ENCODE peak calls at places on chromosomes 12 and 14, in ten cellular contexts. One of them, this sample, is unnamed.

GRCh38 chr14:59254911-59255545 is 66.6 kb downstream of the DAAM1 start:
- DNase-seq in NCI-H2107: no peak
- DNase-seq in heart left ventricle: peak
- DNase-seq in stimulated activated CD8-positive, alpha-beta memory T cell treated with anti-CD3 and anti-CD28 coated beads, Interleukin-15, amount 100 ng/mL, for 48 hours: no peak
- DNase-seq in chondrocyte: no peak
- DNase-seq in ovary: no peak
- DNase-seq in endothelial cell: no peak
- DNase-seq in activated CD8-positive, alpha-beta memory T cell treated with anti-CD3 and anti-CD28 coated beads for 1 hour: no peak
- DNase-seq in pancreas: no peak
- DNase-seq in uterus: peak
- DNase-seq in this sample: no peak

GRCh38 chr12:50050410-50051280 is 6.8 kb upstream of the ASIC1 start:
- DNase-seq in activated CD8-positive, alpha-beta memory T cell treated with anti-CD3 and anti-CD28 coated beads for 1 hour: no peak
- DNase-seq in ovary: peak
- DNase-seq in uterus: peak
- DNase-seq in chondrocyte: peak
- DNase-seq in NCI-H2107: no peak
- DNase-seq in pancreas: no peak
- DNase-seq in stimulated activated CD8-positive, alpha-beta memory T cell treated with anti-CD3 and anti-CD28 coated beads, Interleukin-15, amount 100 ng/mL, for 48 hours: no peak
- DNase-seq in endothelial cell: peak
- DNase-seq in heart left ventricle: peak
- DNase-seq in this sample: peak

GRCh38 chr12:55938826-55939501 is 8.0 kb downstream of the DGKA start:
- DNase-seq in ovary: no peak
- DNase-seq in heart left ventricle: no peak
- DNase-seq in NCI-H2107: no peak
- DNase-seq in uterus: no peak
- DNase-seq in endothelial cell: no peak
- DNase-seq in pancreas: no peak
- DNase-seq in chondrocyte: no peak
- DNase-seq in activated CD8-positive, alpha-beta memory T cell treated with anti-CD3 and anti-CD28 coated beads for 1 hour: no peak
- DNase-seq in stimulated activated CD8-positive, alpha-beta memory T cell treated with anti-CD3 and anti-CD28 coated beads, Interleukin-15, amount 100 ng/mL, for 48 hours: peak
- DNase-seq in this sample: no peak

GRCh38 chr14:22898302-22898894 is 15.4 kb downstream of the REM2 start:
- DNase-seq in ovary: no peak
- DNase-seq in endothelial cell: no peak
- DNase-seq in NCI-H2107: no peak
- DNase-seq in chondrocyte: no peak
- DNase-seq in uterus: peak
- DNase-seq in heart left ventricle: no peak
- DNase-seq in pancreas: no peak
- DNase-seq in stimulated activated CD8-positive, alpha-beta memory T cell treated with anti-CD3 and anti-CD28 coated beads, Interleukin-15, amount 100 ng/mL, for 48 hours: no peak
- DNase-seq in activated CD8-positive, alpha-beta memory T cell treated with anti-CD3 and anti-CD28 coated beads for 1 hour: no peak
- DNase-seq in this sample: no peak

GRCh38 chr14:61671086-61671485 is 24.2 kb upstream of the HIF1A start:
- DNase-seq in stimulated activated CD8-positive, alpha-beta memory T cell treated with anti-CD3 and anti-CD28 coated beads, Interleukin-15, amount 100 ng/mL, for 48 hours: no peak
- DNase-seq in activated CD8-positive, alpha-beta memory T cell treated with anti-CD3 and anti-CD28 coated beads for 1 hour: no peak
- DNase-seq in ovary: no peak
- DNase-seq in pancreas: no peak
- DNase-seq in uterus: no peak
- DNase-seq in NCI-H2107: no peak
- DNase-seq in heart left ventricle: no peak
- DNase-seq in chondrocyte: no peak
- DNase-seq in endothelial cell: no peak
- DNase-seq in this sample: no peak

GRCh38 chr12:57063991-57064725 is 14.2 kb upstream of the MYO1A start:
- DNase-seq in endothelial cell: no peak
- DNase-seq in chondrocyte: no peak
- DNase-seq in pancreas: no peak
- DNase-seq in stimulated activated CD8-positive, alpha-beta memory T cell treated with anti-CD3 and anti-CD28 coated beads, Interleukin-15, amount 100 ng/mL, for 48 hours: no peak
- DNase-seq in heart left ventricle: no peak
- DNase-seq in uterus: no peak
- DNase-seq in NCI-H2107: no peak
- DNase-seq in activated CD8-positive, alpha-beta memory T cell treated with anti-CD3 and anti-CD28 coated beads for 1 hour: no peak
- DNase-seq in ovary: no peak
- DNase-seq in this sample: no peak

GRCh38 chr14:37443461-37443860 is 151.6 kb downstream of the FOXA1 start:
- DNase-seq in chondrocyte: no peak
- DNase-seq in ovary: no peak
- DNase-seq in activated CD8-positive, alpha-beta memory T cell treated with anti-CD3 and anti-CD28 coated beads for 1 hour: no peak
- DNase-seq in endothelial cell: no peak
- DNase-seq in pancreas: no peak
- DNase-seq in stimulated activated CD8-positive, alpha-beta memory T cell treated with anti-CD3 and anti-CD28 coated beads, Interleukin-15, amount 100 ng/mL, for 48 hours: no peak
- DNase-seq in uterus: no peak
- DNase-seq in heart left ventricle: no peak
- DNase-seq in NCI-H2107: no peak
- DNase-seq in this sample: no peak

GRCh38 chr14:61511558-61511924 is 183.8 kb upstream of the HIF1A start:
- DNase-seq in stimulated activated CD8-positive, alpha-beta memory T cell treated with anti-CD3 and anti-CD28 coated beads, Interleukin-15, amount 100 ng/mL, for 48 hours: peak
- DNase-seq in ovary: no peak
- DNase-seq in activated CD8-positive, alpha-beta memory T cell treated with anti-CD3 and anti-CD28 coated beads for 1 hour: peak
- DNase-seq in pancreas: no peak
- DNase-seq in uterus: no peak
- DNase-seq in chondrocyte: no peak
- DNase-seq in endothelial cell: no peak
- DNase-seq in NCI-H2107: no peak
- DNase-seq in heart left ventricle: no peak
- DNase-seq in this sample: no peak

GRCh38 chr12:42126963-42127362 is 17.7 kb downstream of the GXYLT1 start:
- DNase-seq in ovary: no peak
- DNase-seq in NCI-H2107: no peak
- DNase-seq in heart left ventricle: no peak
- DNase-seq in stimulated activated CD8-positive, alpha-beta memory T cell treated with anti-CD3 and anti-CD28 coated beads, Interleukin-15, amount 100 ng/mL, for 48 hours: no peak
- DNase-seq in uterus: no peak
- DNase-seq in pancreas: no peak
- DNase-seq in activated CD8-positive, alpha-beta memory T cell treated with anti-CD3 and anti-CD28 coated beads for 1 hour: no peak
- DNase-seq in endothelial cell: no peak
- DNase-seq in chondrocyte: no peak
- DNase-seq in this sample: no peak

GRCh38 chr12:83196694-83197350 is 510.1 kb downstream of the TMTC2 start:
- DNase-seq in ovary: no peak
- DNase-seq in heart left ventricle: no peak
- DNase-seq in chondrocyte: no peak
- DNase-seq in uterus: no peak
- DNase-seq in stimulated activated CD8-positive, alpha-beta memory T cell treated with anti-CD3 and anti-CD28 coated beads, Interleukin-15, amount 100 ng/mL, for 48 hours: no peak
- DNase-seq in NCI-H2107: no peak
- DNase-seq in pancreas: no peak
- DNase-seq in activated CD8-positive, alpha-beta memory T cell treated with anti-CD3 and anti-CD28 coated beads for 1 hour: no peak
- DNase-seq in endothelial cell: no peak
- DNase-seq in this sample: no peak

GRCh38 chr12:120651821-120652220 is 11.4 kb downstream of the CABP1 start:
- DNase-seq in NCI-H2107: no peak
- DNase-seq in endothelial cell: no peak
- DNase-seq in activated CD8-positive, alpha-beta memory T cell treated with anti-CD3 and anti-CD28 coated beads for 1 hour: no peak
- DNase-seq in pancreas: no peak
- DNase-seq in ovary: no peak
- DNase-seq in stimulated activated CD8-positive, alpha-beta memory T cell treated with anti-CD3 and anti-CD28 coated beads, Interleukin-15, amount 100 ng/mL, for 48 hours: no peak
- DNase-seq in uterus: no peak
- DNase-seq in heart left ventricle: no peak
- DNase-seq in chondrocyte: no peak
- DNase-seq in this sample: no peak

GRCh38 chr14:35910191-35910590 is 84.1 kb downstream of the BRMS1L start:
- DNase-seq in uterus: no peak
- DNase-seq in chondrocyte: no peak
- DNase-seq in stimulated activated CD8-positive, alpha-beta memory T cell treated with anti-CD3 and anti-CD28 coated beads, Interleukin-15, amount 100 ng/mL, for 48 hours: no peak
- DNase-seq in ovary: no peak
- DNase-seq in pancreas: no peak
- DNase-seq in endothelial cell: no peak
- DNase-seq in NCI-H2107: no peak
- DNase-seq in activated CD8-positive, alpha-beta memory T cell treated with anti-CD3 and anti-CD28 coated beads for 1 hour: no peak
- DNase-seq in heart left ventricle: no peak
- DNase-seq in this sample: no peak

GRCh38 chr12:128336506-128336905 is 69.5 kb downstream of the TMEM132C start:
- DNase-seq in ovary: no peak
- DNase-seq in stimulated activated CD8-positive, alpha-beta memory T cell treated with anti-CD3 and anti-CD28 coated beads, Interleukin-15, amount 100 ng/mL, for 48 hours: no peak
- DNase-seq in activated CD8-positive, alpha-beta memory T cell treated with anti-CD3 and anti-CD28 coated beads for 1 hour: no peak
- DNase-seq in NCI-H2107: no peak
- DNase-seq in pancreas: no peak
- DNase-seq in uterus: no peak
- DNase-seq in chondrocyte: no peak
- DNase-seq in endothelial cell: no peak
- DNase-seq in heart left ventricle: no peak
- DNase-seq in this sample: no peak

GRCh38 chr12:5954661-5955060 is 9.6 kb upstream of the ANO2 start:
- DNase-seq in stimulated activated CD8-positive, alpha-beta memory T cell treated with anti-CD3 and anti-CD28 coated beads, Interleukin-15, amount 100 ng/mL, for 48 hours: no peak
- DNase-seq in NCI-H2107: no peak
- DNase-seq in endothelial cell: no peak
- DNase-seq in chondrocyte: no peak
- DNase-seq in uterus: no peak
- DNase-seq in ovary: no peak
- DNase-seq in heart left ventricle: no peak
- DNase-seq in pancreas: no peak
- DNase-seq in activated CD8-positive, alpha-beta memory T cell treated with anti-CD3 and anti-CD28 coated beads for 1 hour: no peak
- DNase-seq in this sample: no peak

GRCh38 chr14:51691176-51691575 is 39.5 kb downstream of the FRMD6 start:
- DNase-seq in NCI-H2107: no peak
- DNase-seq in chondrocyte: no peak
- DNase-seq in activated CD8-positive, alpha-beta memory T cell treated with anti-CD3 and anti-CD28 coated beads for 1 hour: no peak
- DNase-seq in stimulated activated CD8-positive, alpha-beta memory T cell treated with anti-CD3 and anti-CD28 coated beads, Interleukin-15, amount 100 ng/mL, for 48 hours: no peak
- DNase-seq in pancreas: no peak
- DNase-seq in uterus: no peak
- DNase-seq in endothelial cell: no peak
- DNase-seq in heart left ventricle: no peak
- DNase-seq in ovary: no peak
- DNase-seq in this sample: no peak

GRCh38 chr12:113247123-113248045 is 26.1 kb downstream of the TPCN1 start:
- DNase-seq in chondrocyte: peak
- DNase-seq in endothelial cell: no peak
- DNase-seq in uterus: no peak
- DNase-seq in NCI-H2107: no peak
- DNase-seq in ovary: no peak
- DNase-seq in pancreas: no peak
- DNase-seq in activated CD8-positive, alpha-beta memory T cell treated with anti-CD3 and anti-CD28 coated beads for 1 hour: no peak
- DNase-seq in stimulated activated CD8-positive, alpha-beta memory T cell treated with anti-CD3 and anti-CD28 coated beads, Interleukin-15, amount 100 ng/mL, for 48 hours: no peak
- DNase-seq in heart left ventricle: no peak
- DNase-seq in this sample: no peak

GRCh38 chr12:23455283-23455682 is 494.2 kb downstream of the SOX5 start:
- DNase-seq in stimulated activated CD8-positive, alpha-beta memory T cell treated with anti-CD3 and anti-CD28 coated beads, Interleukin-15, amount 100 ng/mL, for 48 hours: no peak
- DNase-seq in activated CD8-positive, alpha-beta memory T cell treated with anti-CD3 and anti-CD28 coated beads for 1 hour: no peak
- DNase-seq in ovary: no peak
- DNase-seq in chondrocyte: no peak
- DNase-seq in heart left ventricle: no peak
- DNase-seq in NCI-H2107: no peak
- DNase-seq in endothelial cell: no peak
- DNase-seq in pancreas: no peak
- DNase-seq in uterus: no peak
- DNase-seq in this sample: no peak

GRCh38 chr14:70392676-70393075 is 24.2 kb downstream of the SYNJ2BP start:
- DNase-seq in pancreas: no peak
- DNase-seq in NCI-H2107: no peak
- DNase-seq in stimulated activated CD8-positive, alpha-beta memory T cell treated with anti-CD3 and anti-CD28 coated beads, Interleukin-15, amount 100 ng/mL, for 48 hours: no peak
- DNase-seq in activated CD8-positive, alpha-beta memory T cell treated with anti-CD3 and anti-CD28 coated beads for 1 hour: no peak
- DNase-seq in endothelial cell: no peak
- DNase-seq in heart left ventricle: no peak
- DNase-seq in uterus: no peak
- DNase-seq in chondrocyte: no peak
- DNase-seq in ovary: no peak
- DNase-seq in this sample: no peak

GRCh38 chr12:68766646-68767045 is 20.7 kb downstream of the SLC35E3 start:
- DNase-seq in ovary: no peak
- DNase-seq in chondrocyte: no peak
- DNase-seq in NCI-H2107: no peak
- DNase-seq in uterus: no peak
- DNase-seq in endothelial cell: no peak
- DNase-seq in activated CD8-positive, alpha-beta memory T cell treated with anti-CD3 and anti-CD28 coated beads for 1 hour: no peak
- DNase-seq in stimulated activated CD8-positive, alpha-beta memory T cell treated with anti-CD3 and anti-CD28 coated beads, Interleukin-15, amount 100 ng/mL, for 48 hours: no peak
- DNase-seq in pancreas: no peak
- DNase-seq in heart left ventricle: no peak
- DNase-seq in this sample: no peak

GRCh38 chr14:80269338-80269935 is 58.1 kb upstream of the DIO2 start:
- DNase-seq in chondrocyte: no peak
- DNase-seq in stimulated activated CD8-positive, alpha-beta memory T cell treated with anti-CD3 and anti-CD28 coated beads, Interleukin-15, amount 100 ng/mL, for 48 hours: no peak
- DNase-seq in uterus: no peak
- DNase-seq in NCI-H2107: no peak
- DNase-seq in endothelial cell: no peak
- DNase-seq in ovary: no peak
- DNase-seq in pancreas: no peak
- DNase-seq in heart left ventricle: no peak
- DNase-seq in activated CD8-positive, alpha-beta memory T cell treated with anti-CD3 and anti-CD28 coated beads for 1 hour: no peak
- DNase-seq in this sample: no peak

GRCh38 chr12:29795715-29796114 is 12.0 kb upstream of the TMTC1 start:
- DNase-seq in ovary: no peak
- DNase-seq in uterus: no peak
- DNase-seq in activated CD8-positive, alpha-beta memory T cell treated with anti-CD3 and anti-CD28 coated beads for 1 hour: no peak
- DNase-seq in NCI-H2107: no peak
- DNase-seq in endothelial cell: no peak
- DNase-seq in stimulated activated CD8-positive, alpha-beta memory T cell treated with anti-CD3 and anti-CD28 coated beads, Interleukin-15, amount 100 ng/mL, for 48 hours: no peak
- DNase-seq in heart left ventricle: no peak
- DNase-seq in chondrocyte: no peak
- DNase-seq in pancreas: no peak
- DNase-seq in this sample: no peak

GRCh38 chr12:114193474-114193873 is 212.5 kb downstream of the TBX5 start:
- DNase-seq in ovary: no peak
- DNase-seq in activated CD8-positive, alpha-beta memory T cell treated with anti-CD3 and anti-CD28 coated beads for 1 hour: no peak
- DNase-seq in NCI-H2107: no peak
- DNase-seq in pancreas: no peak
- DNase-seq in heart left ventricle: no peak
- DNase-seq in stimulated activated CD8-positive, alpha-beta memory T cell treated with anti-CD3 and anti-CD28 coated beads, Interleukin-15, amount 100 ng/mL, for 48 hours: no peak
- DNase-seq in endothelial cell: no peak
- DNase-seq in uterus: no peak
- DNase-seq in chondrocyte: no peak
- DNase-seq in this sample: no peak

GRCh38 chr12:127811988-127812387 is 455.0 kb upstream of the TMEM132C start:
- DNase-seq in stimulated activated CD8-positive, alpha-beta memory T cell treated with anti-CD3 and anti-CD28 coated beads, Interleukin-15, amount 100 ng/mL, for 48 hours: no peak
- DNase-seq in chondrocyte: no peak
- DNase-seq in pancreas: no peak
- DNase-seq in uterus: peak
- DNase-seq in ovary: no peak
- DNase-seq in heart left ventricle: peak
- DNase-seq in NCI-H2107: no peak
- DNase-seq in activated CD8-positive, alpha-beta memory T cell treated with anti-CD3 and anti-CD28 coated beads for 1 hour: no peak
- DNase-seq in endothelial cell: no peak
- DNase-seq in this sample: no peak

GRCh38 chr12:1606021-1606622 is 11.7 kb upstream of the FBXL14 start:
- DNase-seq in pancreas: peak
- DNase-seq in uterus: peak
- DNase-seq in endothelial cell: no peak
- DNase-seq in stimulated activated CD8-positive, alpha-beta memory T cell treated with anti-CD3 and anti-CD28 coated beads, Interleukin-15, amount 100 ng/mL, for 48 hours: no peak
- DNase-seq in ovary: peak
- DNase-seq in activated CD8-positive, alpha-beta memory T cell treated with anti-CD3 and anti-CD28 coated beads for 1 hour: no peak
- DNase-seq in chondrocyte: no peak
- DNase-seq in NCI-H2107: peak
- DNase-seq in heart left ventricle: peak
- DNase-seq in this sample: peak

GRCh38 chr14:58107947-58108552 is 44.0 kb downstream of the ARMH4 start:
- DNase-seq in chondrocyte: no peak
- DNase-seq in uterus: peak
- DNase-seq in stimulated activated CD8-positive, alpha-beta memory T cell treated with anti-CD3 and anti-CD28 coated beads, Interleukin-15, amount 100 ng/mL, for 48 hours: no peak
- DNase-seq in ovary: peak
- DNase-seq in pancreas: no peak
- DNase-seq in heart left ventricle: peak
- DNase-seq in endothelial cell: peak
- DNase-seq in NCI-H2107: peak
- DNase-seq in activated CD8-positive, alpha-beta memory T cell treated with anti-CD3 and anti-CD28 coated beads for 1 hour: no peak
- DNase-seq in this sample: no peak

GRCh38 chr14:105470812-105471771 is 3.5 kb upstream of the CRIP2 start:
- DNase-seq in pancreas: peak
- DNase-seq in heart left ventricle: peak
- DNase-seq in endothelial cell: peak
- DNase-seq in uterus: no peak
- DNase-seq in chondrocyte: no peak
- DNase-seq in activated CD8-positive, alpha-beta memory T cell treated with anti-CD3 and anti-CD28 coated beads for 1 hour: no peak
- DNase-seq in ovary: peak
- DNase-seq in NCI-H2107: peak
- DNase-seq in stimulated activated CD8-positive, alpha-beta memory T cell treated with anti-CD3 and anti-CD28 coated beads, Interleukin-15, amount 100 ng/mL, for 48 hours: no peak
- DNase-seq in this sample: no peak

GRCh38 chr12:65232490-65233077 is 45.9 kb upstream of the MSRB3 start:
- DNase-seq in NCI-H2107: no peak
- DNase-seq in ovary: no peak
- DNase-seq in endothelial cell: no peak
- DNase-seq in pancreas: no peak
- DNase-seq in uterus: no peak
- DNase-seq in chondrocyte: no peak
- DNase-seq in heart left ventricle: no peak
- DNase-seq in activated CD8-positive, alpha-beta memory T cell treated with anti-CD3 and anti-CD28 coated beads for 1 hour: no peak
- DNase-seq in stimulated activated CD8-positive, alpha-beta memory T cell treated with anti-CD3 and anti-CD28 coated beads, Interleukin-15, amount 100 ng/mL, for 48 hours: no peak
- DNase-seq in this sample: no peak

GRCh38 chr12:72273499-72273837 is 1.3 kb downstream of the TRHDE start:
- DNase-seq in chondrocyte: peak
- DNase-seq in heart left ventricle: no peak
- DNase-seq in ovary: peak
- DNase-seq in stimulated activated CD8-positive, alpha-beta memory T cell treated with anti-CD3 and anti-CD28 coated beads, Interleukin-15, amount 100 ng/mL, for 48 hours: no peak
- DNase-seq in endothelial cell: peak
- DNase-seq in activated CD8-positive, alpha-beta memory T cell treated with anti-CD3 and anti-CD28 coated beads for 1 hour: no peak
- DNase-seq in NCI-H2107: no peak
- DNase-seq in uterus: no peak
- DNase-seq in pancreas: peak
- DNase-seq in this sample: no peak

This sample was measured in Right ventricle myocardium inferior.